ENCODE peak calls at places on chromosomes 1 and 21, in seven cellular contexts. One of them, this sample, is unnamed.

GRCh38 chr1:28830814-28831213 is 18.8 kb downstream of the OPRD1 start:
- DNase-seq in suprapubic skin: no peak
- DNase-seq in GM23338: no peak
- DNase-seq in sigmoid colon: no peak
- DNase-seq in SK-N-SH: peak
- DNase-seq in transverse colon: no peak
- DNase-seq in HCT116: no peak
- DNase-seq in this sample: no peak

GRCh38 chr1:7278827-7279752 is 492.0 kb upstream of the VAMP3 start:
- DNase-seq in HCT116: no peak
- DNase-seq in transverse colon: no peak
- DNase-seq in GM23338: no peak
- DNase-seq in suprapubic skin: no peak
- DNase-seq in sigmoid colon: no peak
- DNase-seq in SK-N-SH: no peak
- DNase-seq in this sample: no peak

GRCh38 chr1:162536511-162536910 is 25.0 kb upstream of the UAP1 start:
- DNase-seq in suprapubic skin: no peak
- DNase-seq in GM23338: no peak
- DNase-seq in transverse colon: no peak
- DNase-seq in sigmoid colon: no peak
- DNase-seq in SK-N-SH: no peak
- DNase-seq in HCT116: no peak
- DNase-seq in this sample: no peak

GRCh38 chr1:107339775-107340174 is 198.9 kb downstream of the NTNG1 start:
- DNase-seq in suprapubic skin: no peak
- DNase-seq in GM23338: no peak
- DNase-seq in transverse colon: no peak
- DNase-seq in SK-N-SH: no peak
- DNase-seq in sigmoid colon: no peak
- DNase-seq in HCT116: no peak
- DNase-seq in this sample: no peak

GRCh38 chr21:14259669-14260458 is 43.9 kb downstream of the RBM11 start:
- DNase-seq in SK-N-SH: peak
- DNase-seq in transverse colon: no peak
- DNase-seq in suprapubic skin: no peak
- DNase-seq in sigmoid colon: no peak
- DNase-seq in GM23338: peak
- DNase-seq in HCT116: peak
- DNase-seq in this sample: no peak

GRCh38 chr1:187928717-187929116 is 1100.0 kb downstream of the PLA2G4A start:
- DNase-seq in transverse colon: no peak
- DNase-seq in HCT116: no peak
- DNase-seq in SK-N-SH: no peak
- DNase-seq in sigmoid colon: no peak
- DNase-seq in GM23338: no peak
- DNase-seq in suprapubic skin: no peak
- DNase-seq in this sample: no peak

GRCh38 chr1:230350208-230350921 is 75.8 kb downstream of the PGBD5 start:
- DNase-seq in sigmoid colon: no peak
- DNase-seq in transverse colon: no peak
- DNase-seq in HCT116: no peak
- DNase-seq in SK-N-SH: no peak
- DNase-seq in suprapubic skin: no peak
- DNase-seq in GM23338: no peak
- DNase-seq in this sample: no peak

GRCh38 chr1:213260322-213261075 is 209.5 kb downstream of the RPS6KC1 start:
- DNase-seq in GM23338: peak
- DNase-seq in sigmoid colon: no peak
- DNase-seq in HCT116: no peak
- DNase-seq in SK-N-SH: no peak
- DNase-seq in suprapubic skin: no peak
- DNase-seq in transverse colon: no peak
- DNase-seq in this sample: no peak

GRCh38 chr1:174242856-174243255 is 83.5 kb downstream of the RABGAP1L start:
- DNase-seq in suprapubic skin: no peak
- DNase-seq in HCT116: no peak
- DNase-seq in SK-N-SH: no peak
- DNase-seq in GM23338: no peak
- DNase-seq in sigmoid colon: no peak
- DNase-seq in transverse colon: no peak
- DNase-seq in this sample: no peak

GRCh38 chr1:94285026-94285654 is 47.8 kb upstream of the ARHGAP29 start:
- DNase-seq in GM23338: no peak
- DNase-seq in SK-N-SH: no peak
- DNase-seq in suprapubic skin: no peak
- DNase-seq in sigmoid colon: no peak
- DNase-seq in transverse colon: no peak
- DNase-seq in HCT116: no peak
- DNase-seq in this sample: no peak

GRCh38 chr1:77322061-77322900 is 40.5 kb downstream of the AK5 start:
- DNase-seq in sigmoid colon: no peak
- DNase-seq in GM23338: peak
- DNase-seq in suprapubic skin: no peak
- DNase-seq in HCT116: peak
- DNase-seq in transverse colon: no peak
- DNase-seq in SK-N-SH: no peak
- DNase-seq in this sample: no peak

GRCh38 chr1:156852414-156852874 is 6.5 kb downstream of the INSRR start:
- DNase-seq in GM23338: no peak
- DNase-seq in suprapubic skin: no peak
- DNase-seq in sigmoid colon: peak
- DNase-seq in HCT116: no peak
- DNase-seq in transverse colon: peak
- DNase-seq in SK-N-SH: peak
- DNase-seq in this sample: no peak

GRCh38 chr1:160863422-160864131 is 890 bp upstream of the CD244 start:
- DNase-seq in transverse colon: no peak
- DNase-seq in sigmoid colon: no peak
- DNase-seq in suprapubic skin: no peak
- DNase-seq in SK-N-SH: no peak
- DNase-seq in GM23338: no peak
- DNase-seq in HCT116: no peak
- DNase-seq in this sample: no peak

DNA sequence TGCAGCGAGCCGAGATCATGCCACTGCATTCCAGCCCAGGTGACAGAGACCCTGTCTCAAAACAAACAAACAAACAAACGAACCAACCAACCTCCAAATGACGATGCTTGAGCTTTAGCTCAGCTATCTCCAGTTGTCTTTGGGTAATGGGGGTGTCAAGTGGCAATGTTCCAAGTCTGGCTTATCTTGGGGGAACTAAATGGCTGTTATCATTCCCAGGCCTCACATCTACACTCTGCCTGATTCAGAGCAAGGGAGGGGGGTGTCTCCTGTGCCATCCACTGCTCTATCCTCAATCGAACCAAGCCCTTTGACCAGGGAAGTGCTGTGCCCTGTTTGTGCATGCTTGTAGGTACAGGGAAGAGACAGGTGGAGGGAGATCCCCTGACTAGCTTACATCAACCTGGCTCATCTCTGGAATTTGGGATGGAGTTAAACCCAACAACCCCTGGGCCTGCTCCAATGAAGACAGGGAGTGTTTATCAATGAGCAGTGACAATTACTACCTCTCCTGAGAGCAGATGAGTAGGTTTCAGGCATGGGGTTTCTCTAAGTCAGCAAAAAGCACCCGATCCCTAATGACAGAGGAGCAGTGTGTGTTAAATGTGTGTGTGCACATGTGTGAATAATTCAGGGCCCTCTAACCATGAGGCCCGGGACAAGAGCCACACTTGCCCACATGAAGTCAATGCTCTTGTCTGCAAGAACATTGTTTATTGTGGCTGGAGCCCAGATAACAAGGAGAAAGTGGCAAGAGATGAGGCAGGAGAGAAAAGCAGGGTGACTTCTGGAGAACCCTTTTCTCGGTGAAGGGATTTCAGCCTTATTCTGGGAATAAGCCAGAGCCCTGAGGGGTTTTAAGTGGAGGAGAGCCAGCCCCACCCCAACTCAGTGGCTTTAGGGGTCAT is 20.2 kb upstream of the IL6R start:
- DNase-seq in suprapubic skin: no peak
- DNase-seq in SK-N-SH: no peak
- DNase-seq in transverse colon: no peak
- DNase-seq in HCT116: no peak
- DNase-seq in sigmoid colon: no peak
- DNase-seq in GM23338: no peak
- DNase-seq in this sample: no peak
- TF ChIP-seq POLR2AphosphoS5 in suprapubic skin: no peak
- TF ChIP-seq POLR2AphosphoS5 in SK-N-SH: no peak
- TF ChIP-seq POLR2AphosphoS5 in transverse colon: no peak
- TF ChIP-seq POLR2AphosphoS5 in HCT116: no peak
- TF ChIP-seq POLR2AphosphoS5 in sigmoid colon: no peak
- TF ChIP-seq POLR2AphosphoS5 in GM23338: no peak
- TF ChIP-seq POLR2AphosphoS5 in this sample: no peak

DNA sequence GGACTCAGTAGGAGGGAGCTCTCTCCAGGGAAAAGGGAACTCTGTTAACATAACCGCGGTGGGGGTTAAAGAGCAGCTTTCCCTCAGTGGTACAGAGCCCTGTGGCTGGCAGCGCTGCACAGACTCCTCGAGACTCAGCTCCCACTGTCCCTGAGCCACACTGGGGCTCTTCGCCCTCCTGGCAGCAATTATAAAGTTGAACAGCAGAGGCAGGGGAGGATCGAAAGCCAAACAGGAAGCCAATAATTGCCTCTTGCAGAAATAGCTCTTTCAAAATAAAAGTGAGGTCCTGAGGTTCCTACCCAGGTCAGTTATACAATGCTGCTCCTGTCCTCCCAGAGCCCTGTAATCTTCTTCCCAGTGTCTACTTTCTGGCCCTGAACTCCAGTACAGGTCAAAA is 77.0 kb downstream of the FAM78B start:
- DNase-seq in transverse colon: no peak
- DNase-seq in SK-N-SH: peak
- DNase-seq in GM23338: peak
- DNase-seq in suprapubic skin: no peak
- DNase-seq in HCT116: no peak
- DNase-seq in sigmoid colon: no peak
- DNase-seq in this sample: no peak
- TF ChIP-seq CTCF in transverse colon: no peak
- TF ChIP-seq CTCF in SK-N-SH: no peak
- TF ChIP-seq CTCF in GM23338: no peak
- TF ChIP-seq CTCF in suprapubic skin: no peak
- TF ChIP-seq CTCF in HCT116: no peak
- TF ChIP-seq CTCF in sigmoid colon: no peak
- TF ChIP-seq CTCF in this sample: peak

GRCh38 chr1:54397980-54398379 is 8.2 kb downstream of the SSBP3 start:
- DNase-seq in GM23338: no peak
- DNase-seq in sigmoid colon: no peak
- DNase-seq in SK-N-SH: no peak
- DNase-seq in suprapubic skin: no peak
- DNase-seq in HCT116: no peak
- DNase-seq in transverse colon: no peak
- DNase-seq in this sample: no peak
- H3K27ac ChIP-seq in GM23338: no peak
- H3K27ac ChIP-seq in sigmoid colon: no peak
- H3K27ac ChIP-seq in SK-N-SH: no peak
- H3K27ac ChIP-seq in suprapubic skin: no peak
- H3K27ac ChIP-seq in HCT116: no peak
- H3K27ac ChIP-seq in transverse colon: no peak
- H3K27ac ChIP-seq in this sample: no peak

GRCh38 chr1:228900993-228901392 is 165.7 kb downstream of the RHOU start:
- DNase-seq in SK-N-SH: no peak
- DNase-seq in transverse colon: no peak
- DNase-seq in suprapubic skin: no peak
- DNase-seq in HCT116: no peak
- DNase-seq in sigmoid colon: no peak
- DNase-seq in GM23338: no peak
- DNase-seq in this sample: peak

GRCh38 chr1:228901936-228902681 is 166.8 kb downstream of the RHOU start:
- DNase-seq in sigmoid colon: no peak
- DNase-seq in SK-N-SH: no peak
- DNase-seq in GM23338: no peak
- DNase-seq in transverse colon: no peak
- DNase-seq in suprapubic skin: no peak
- DNase-seq in HCT116: no peak
- DNase-seq in this sample: peak

GRCh38 chr1:228903573-228904122 is 168.4 kb downstream of the RHOU start:
- DNase-seq in GM23338: no peak
- DNase-seq in HCT116: no peak
- DNase-seq in transverse colon: no peak
- DNase-seq in suprapubic skin: no peak
- DNase-seq in sigmoid colon: no peak
- DNase-seq in SK-N-SH: no peak
- DNase-seq in this sample: peak

GRCh38 chr1:228904222-228904621 is 168.9 kb downstream of the RHOU start:
- DNase-seq in transverse colon: no peak
- DNase-seq in GM23338: no peak
- DNase-seq in sigmoid colon: no peak
- DNase-seq in suprapubic skin: no peak
- DNase-seq in SK-N-SH: no peak
- DNase-seq in HCT116: no peak
- DNase-seq in this sample: no peak

DNA sequence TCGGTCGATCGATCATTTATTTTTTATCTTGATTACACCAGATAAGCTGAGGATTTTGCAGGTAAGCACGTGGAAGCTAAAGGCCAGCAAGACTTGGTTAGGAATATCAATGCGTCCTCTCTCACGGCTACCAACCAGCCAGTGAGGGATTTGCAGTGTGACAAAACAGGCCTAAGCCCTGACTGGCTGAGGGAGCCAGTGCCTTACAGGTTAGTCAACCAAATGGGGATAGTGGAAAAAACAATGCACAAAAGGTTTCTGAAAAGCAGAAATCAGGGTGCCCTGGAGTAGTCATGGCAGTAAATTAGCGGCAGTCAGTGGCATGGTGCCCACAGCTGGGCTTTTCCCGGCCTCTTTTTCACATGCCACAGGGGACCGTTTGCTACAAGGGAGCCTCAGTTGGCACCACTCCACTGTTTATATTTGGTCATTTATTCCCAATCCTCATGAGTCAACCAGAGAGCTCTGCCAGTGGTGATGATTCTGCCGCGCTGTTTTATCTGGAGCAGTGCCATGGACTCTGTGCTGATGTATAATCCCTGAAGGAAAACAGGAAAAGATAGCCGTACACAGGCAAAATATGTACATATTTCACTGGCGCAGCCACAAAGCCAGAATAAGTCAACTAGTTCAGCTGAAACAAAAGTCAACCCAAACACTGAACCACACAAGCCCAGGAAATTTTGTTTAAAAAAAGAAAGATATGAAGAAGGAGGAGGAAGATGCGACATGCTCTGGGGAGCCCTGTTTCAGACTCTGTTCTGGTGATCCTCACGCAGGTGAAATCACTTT is 167.7 kb downstream of the RHOU start:
- DNase-seq in transverse colon: peak
- DNase-seq in SK-N-SH: peak
- DNase-seq in sigmoid colon: peak
- DNase-seq in HCT116: peak
- DNase-seq in GM23338: no peak
- DNase-seq in suprapubic skin: peak
- DNase-seq in this sample: peak
- TF ChIP-seq POLR2AphosphoS5 in transverse colon: peak
- TF ChIP-seq POLR2AphosphoS5 in SK-N-SH: peak
- TF ChIP-seq POLR2AphosphoS5 in sigmoid colon: peak
- TF ChIP-seq POLR2AphosphoS5 in HCT116: peak
- TF ChIP-seq POLR2AphosphoS5 in GM23338: no peak
- TF ChIP-seq POLR2AphosphoS5 in suprapubic skin: peak
- TF ChIP-seq POLR2AphosphoS5 in this sample: peak